ENCODE peak calls at places on chromosomes 13 and 19, in six cellular contexts. T, W, R, K, M and J are unnamed samples.

GRCh38 chr13:90534617-90535340 is 812.7 kb upstream of the MIR17HG start:
- DNase-seq in T (no peak), W (no peak), R (no peak), K (no peak), M (no peak), J (no peak)

GRCh38 chr13:44257806-44258205 is 115.8 kb upstream of the SERP2 start:
- DNase-seq in T (no peak), W (no peak), R (no peak), K (no peak), M (no peak), J (no peak)

GRCh38 chr13:58908019-58908679 is 1255.6 kb downstream of the DIAPH3 start:
- DNase-seq in T (no peak), W (no peak), R (no peak), K (no peak), M (no peak), J (no peak)

GRCh38 chr19:4066682-4067395 is at the start of gene ZBTB7A:
- DNase-seq in T (peak; percentile 83), W (no peak), R (peak; percentile 87), K (no peak), M (peak; percentile 60), J (peak; percentile 89)

GRCh38 chr19:45615795-45616708 is 14.0 kb upstream of the GPR4 start:
- DNase-seq in T (peak; percentile 97), W (peak; percentile 48), R (peak; percentile 98), K (peak; percentile 99), M (peak; percentile 62), J (peak; percentile 96)

GRCh38 chr13:20165417-20166257 is 4.8 kb upstream of the GJA3 start:
- DNase-seq in T (no peak), W (no peak), R (no peak), K (no peak), M (no peak), J (no peak)

GRCh38 chr13:28679628-28680027 is 20.7 kb downstream of the POMP start:
- DNase-seq in T (no peak), W (no peak), R (no peak), K (no peak), M (peak; percentile 9), J (no peak)

GRCh38 chr13:94641432-94641941 is 39.8 kb downstream of the GPR180 start:
- DNase-seq in T (peak; percentile 7), W (no peak), R (no peak), K (no peak), M (no peak), J (peak; percentile 26)

GRCh38 chr19:1406818-1407661 is at the start of gene DAZAP1:
- DNase-seq in T (peak; percentile 97), W (peak; percentile 87), R (peak; percentile 91), K (peak; percentile 99), M (peak; percentile 93), J (peak; percentile 98)

GRCh38 chr13:30334663-30335386 is 27.5 kb upstream of the KATNAL1 start:
- DNase-seq in T (peak; percentile 44), W (no peak), R (peak; percentile 43), K (peak; percentile 63), M (peak; percentile 80), J (peak; percentile 38)

GRCh38 chr19:35151273-35152065 is 3.1 kb upstream of the FXYD5 start:
- DNase-seq in T (no peak), W (no peak), R (no peak), K (no peak), M (no peak), J (no peak)

GRCh38 chr19:15779756-15780476 is 7.5 kb upstream of the OR10H5 start:
- DNase-seq in T (peak; percentile 12), W (no peak), R (no peak), K (no peak), M (peak; percentile 45), J (no peak)

GRCh38 chr13:72126424-72126823 is 259.4 kb upstream of the DACH1 start:
- DNase-seq in T (no peak), W (no peak), R (no peak), K (no peak), M (no peak), J (no peak)

GRCh38 chr13:46613409-46614049 is 60.6 kb downstream of the LRCH1 start:
- DNase-seq in T (no peak), W (no peak), R (no peak), K (no peak), M (no peak), J (no peak)

GRCh38 chr19:46704379-46705076 is 12.4 kb downstream of the PRKD2 start:
- DNase-seq in T (peak; percentile 64), W (no peak), R (peak; percentile 81), K (peak; percentile 100), M (peak; percentile 29), J (peak; percentile 83)

GRCh38 chr13:34555988-34556387 is 386.1 kb upstream of the NBEA start:
- DNase-seq in T (no peak), W (no peak), R (no peak), K (no peak), M (no peak), J (no peak)

GRCh38 chr19:6536138-6536671 is 5.4 kb downstream of the TNFSF9 start:
- DNase-seq in T (peak; percentile 88), W (peak; percentile 99), R (peak; percentile 93), K (peak; percentile 77), M (peak; percentile 71), J (peak; percentile 88)

GRCh38 chr13:21322988-21323387 is 136.1 kb downstream of the ZDHHC20 start:
- DNase-seq in T (no peak), W (no peak), R (no peak), K (no peak), M (no peak), J (no peak)

GRCh38 chr13:110244926-110245325 is 62.0 kb downstream of the COL4A1 start:
- DNase-seq in T (no peak), W (no peak), R (no peak), K (peak; percentile 39), M (no peak), J (no peak)

GRCh38 chr13:107866666-107867623 is 348.4 kb downstream of the LIG4 start:
- DNase-seq in T (no peak), W (no peak), R (peak; percentile 94), K (peak; percentile 63), M (no peak), J (peak; percentile 80)

GRCh38 chr19:6473652-6474051 is 7.9 kb downstream of the DENND1C start:
- DNase-seq in T (no peak), W (no peak), R (peak; percentile 54), K (no peak), M (no peak), J (no peak)

GRCh38 chr13:106401081-106401480 is 134.4 kb downstream of the EFNB2 start:
- DNase-seq in T (no peak), W (no peak), R (no peak), K (no peak), M (no peak), J (no peak)

GRCh38 chr19:5987077-5987818 is 9.3 kb upstream of the RANBP3 start:
- DNase-seq in T (peak; percentile 78), W (peak; percentile 19), R (peak; percentile 63), K (peak; percentile 87), M (peak; percentile 90), J (peak; percentile 79)

GRCh38 chr19:54266133-54266532 is 9.1 kb upstream of the LILRB5 start:
- DNase-seq in T (peak; percentile 79), W (peak; percentile 19), R (peak; percentile 73), K (peak; percentile 99), M (peak; percentile 69), J (peak; percentile 59)

GRCh38 chr19:1123885-1124677 is 20.3 kb downstream of the GPX4 start:
- DNase-seq in T (no peak), W (no peak), R (no peak), K (no peak), M (no peak), J (no peak)

GRCh38 chr13:44386932-44387556 is 13.4 kb downstream of the SERP2 start:
- DNase-seq in T (no peak), W (no peak), R (peak; percentile 35), K (no peak), M (no peak), J (no peak)

GRCh38 chr13:97460004-97460756 is 26.2 kb downstream of the RAP2A start:
- DNase-seq in T (no peak), W (peak; percentile 91), R (no peak), K (no peak), M (no peak), J (no peak)

GRCh38 chr13:42354246-42355117 is 82.5 kb downstream of the AKAP11 start:
- DNase-seq in T (no peak), W (peak; percentile 53), R (no peak), K (no peak), M (no peak), J (no peak)

DNA sequence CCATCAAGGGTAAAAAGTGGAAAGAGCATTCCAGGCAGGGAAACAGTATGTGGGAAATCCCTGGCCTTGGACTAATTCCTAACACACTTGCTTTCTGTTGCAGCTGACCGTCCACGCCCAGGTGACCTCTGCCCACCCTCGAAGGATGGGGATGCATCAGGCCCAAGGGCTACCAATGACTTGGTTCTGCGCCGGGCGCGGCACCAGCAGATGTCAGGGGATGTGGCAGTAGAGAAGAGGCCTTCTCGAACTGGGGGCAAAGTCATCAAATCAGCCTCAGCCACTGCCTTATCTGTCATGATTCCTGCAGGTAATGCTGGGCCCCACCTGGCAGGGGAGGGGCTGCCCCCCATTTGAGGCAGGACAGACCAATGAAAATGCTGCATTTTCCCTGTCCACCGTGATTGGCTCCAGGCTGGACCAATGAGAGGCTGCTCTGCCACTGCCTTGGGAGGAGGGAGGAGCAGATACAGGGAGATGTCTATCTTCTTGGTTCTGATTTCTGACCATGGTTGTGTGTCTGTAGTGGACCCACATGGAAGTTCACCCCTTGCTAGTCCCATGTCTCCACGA is 12.6 kb downstream of the DNASE2 start:
- DNase-seq in T (peak; percentile 49), W (no peak), R (peak; percentile 81), K (peak; percentile 76), M (no peak), J (peak; percentile 63)
- TF ChIP-seq RFX5 in T (no peak), W (no peak), R (no peak), K (no peak), M (no peak), J (no peak)

GRCh38 chr13:73428137-73428536 is 369.3 kb downstream of the KLF5 start:
- DNase-seq in T (peak; percentile 67), W (no peak), R (no peak), K (no peak), M (no peak), J (no peak)
- TF ChIP-seq CHD2 in T (no peak), W (no peak), R (no peak), K (no peak), M (no peak), J (no peak)

GRCh38 chr19:49951806-49952474 is 9.0 kb downstream of the SIGLEC11 start:
- DNase-seq in T (no peak), W (no peak), R (no peak), K (no peak), M (no peak), J (no peak)
- TF ChIP-seq RFX5 in T (no peak), W (no peak), R (no peak), K (no peak), M (no peak), J (no peak)

DNA sequence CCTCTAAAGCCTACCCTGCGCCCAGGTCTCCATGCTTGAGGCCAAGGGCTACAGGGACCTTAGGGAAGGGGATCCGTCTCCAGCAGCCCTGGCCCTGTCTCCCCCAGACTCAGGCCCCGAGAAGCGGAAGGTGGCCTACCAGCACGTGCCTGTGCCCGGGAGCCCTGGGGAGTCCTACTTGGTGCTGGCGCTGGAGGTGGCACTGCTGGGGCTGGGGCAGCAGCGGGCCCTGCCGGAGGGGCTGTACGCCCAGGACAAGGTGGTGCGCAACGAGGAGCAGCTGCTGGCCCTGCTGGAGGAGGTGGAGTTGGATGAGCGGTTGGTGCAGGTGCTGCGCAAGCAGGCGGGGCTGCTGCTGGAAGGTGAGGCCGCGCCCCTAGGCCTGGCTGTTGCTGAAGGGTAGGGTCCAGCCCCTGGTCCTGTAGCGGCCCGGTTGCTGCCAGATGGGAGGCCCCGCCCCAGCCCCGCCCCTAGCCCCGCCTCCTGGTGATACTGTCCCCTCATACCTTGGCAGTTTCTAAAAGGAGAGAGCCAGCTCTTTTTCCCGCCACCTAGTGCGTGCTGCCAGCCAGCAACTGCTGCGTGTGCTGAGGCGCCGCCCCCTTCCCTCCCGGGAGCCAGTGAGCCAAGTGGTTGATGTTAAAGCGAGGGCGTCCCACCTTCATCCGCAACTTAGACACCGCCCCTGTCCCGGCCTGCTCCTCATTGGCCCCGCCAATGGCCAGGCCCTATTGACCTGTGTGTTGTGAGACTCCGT is 22.6 kb downstream of the ZSWIM4 start:
- DNase-seq in T (no peak), W (no peak), R (peak; percentile 94), K (peak; percentile 93), M (no peak), J (no peak)
- TF ChIP-seq CHD2 in T (no peak), W (no peak), R (no peak), K (no peak), M (no peak), J (no peak)